ENCODE peak calls at places on chromosomes 7 and 10, in eight cellular contexts. V is A549, Y is nephron progenitor cell, L is GM12865, K is T-cell, C is RCC 7860, M is Ammon's horn, A is HTR-8/SVneo. O is an unnamed sample.

GRCh38 chr10:97463363-97464132 is 17.6 kb downstream of the ZDHHC16 start:
- DNase-seq in C (peak; percentile 49), M (peak; percentile 64), V (peak; percentile 63), Y (peak; percentile 39), L (peak; percentile 51), A (peak; percentile 54), K (peak; percentile 22), O (peak; percentile 62)

GRCh38 chr10:74363727-74364126 is 212.7 kb downstream of the ADK start:
- DNase-seq in A (no peak), V (no peak), K (no peak), Y (no peak), M (no peak), C (no peak), L (no peak), O (peak; percentile 13)

GRCh38 chr10:25557136-25557535 is 376.9 kb upstream of the MYO3A start:
- DNase-seq in A (no peak), L (no peak), K (no peak), V (no peak), C (no peak), M (no peak), Y (no peak), O (peak; percentile 61)

GRCh38 chr10:9302142-9302746 is 1247.8 kb downstream of the GATA3 start:
- DNase-seq in K (no peak), L (peak; percentile 46), A (peak; percentile 19), Y (no peak), V (peak; percentile 16), C (peak; percentile 17), M (peak; percentile 69), O (peak; percentile 65)

GRCh38 chr7:105838273-105839141 is 37.9 kb downstream of the ATXN7L1 start:
- DNase-seq in Y (no peak), M (no peak), L (no peak), K (no peak), A (no peak), C (no peak), V (no peak), O (peak; percentile 30)

GRCh38 chr10:11036424-11037011 is 18.8 kb downstream of the CELF2 start:
- DNase-seq in L (no peak), Y (peak; percentile 25), V (peak; percentile 30), M (no peak), A (peak; percentile 14), C (peak; percentile 21), K (no peak), O (peak; percentile 70)

GRCh38 chr7:18361756-18362155 is 133.8 kb upstream of the HDAC9 start:
- DNase-seq in A (no peak), C (peak; percentile 19), M (no peak), L (no peak), K (no peak), V (no peak), Y (peak; percentile 19), O (peak; percentile 13)

GRCh38 chr7:55235115-55235514 is 130.0 kb upstream of the LANCL2 start:
- DNase-seq in M (no peak), V (no peak), K (no peak), L (peak; percentile 16), C (no peak), A (no peak), Y (no peak), O (no peak)

GRCh38 chr7:87047-87446 is 105.3 kb upstream of the FAM20C start:
- DNase-seq in M (peak; percentile 7), V (no peak), C (no peak), K (no peak), Y (no peak), L (no peak), A (no peak), O (peak; percentile 52)

GRCh38 chr10:10564081-10564480 is 453.6 kb upstream of the CELF2 start:
- DNase-seq in C (no peak), L (no peak), V (no peak), K (no peak), Y (no peak), M (peak; percentile 50), A (no peak), O (peak; percentile 22)